ENCODE peak calls at places on chromosomes 16 and 17, in ten cellular contexts. U is Caco-2; D is stomach; T is RCC 7860; K is OCI-LY7; A is GM12891; J is smooth muscle cell of the brain vasculature; B is colonic mucosa; M is tibial nerve; W is activated T-cell treated with anti-CD3 and anti-CD28 coated beads, Interleukin-2, amount 50 U/mL, for 72 hours. E is an unnamed sample.

GRCh38 chr16:24255446-24256352 is at the start of gene CACNG3:
- DNase-seq in U (peak; percentile 45), J (no peak), B (peak; percentile 31), W (peak; percentile 75), T (no peak), M (no peak), D (no peak), K (peak; percentile 37), A (peak; percentile 61), E (peak; percentile 30)

GRCh38 chr16:266258-267164 is 9.2 kb downstream of the RGS11 start:
- DNase-seq in T (no peak), B (no peak), M (no peak), J (no peak), D (no peak), A (no peak), K (no peak), W (no peak), U (no peak), E (no peak)

GRCh38 chr17:64491034-64491860 is 5.6 kb downstream of the POLG2 start:
- DNase-seq in K (peak; percentile 52), D (no peak), J (no peak), M (no peak), B (peak; percentile 53), T (no peak), W (peak; percentile 62), U (no peak), A (no peak), E (peak; percentile 45)

GRCh38 chr16:23171234-23171948 is 11.2 kb upstream of the SCNN1G start:
- DNase-seq in J (no peak), W (no peak), A (no peak), K (no peak), M (no peak), T (peak; percentile 21), B (no peak), D (no peak), U (no peak), E (no peak)

GRCh38 chr16:70496513-70496912 is 26.8 kb downstream of the COG4 start:
- DNase-seq in M (no peak), T (no peak), U (no peak), A (no peak), J (no peak), K (no peak), D (no peak), W (peak; percentile 35), B (no peak), E (no peak)

GRCh38 chr16:27746076-27746855 is 196.3 kb downstream of the KATNIP start:
- DNase-seq in W (no peak), U (no peak), K (no peak), T (no peak), B (no peak), A (no peak), D (no peak), J (no peak), M (no peak), E (no peak)

GRCh38 chr17:65418622-65419021 is 142.8 kb downstream of the AXIN2 start:
- DNase-seq in J (no peak), D (no peak), A (no peak), U (no peak), K (no peak), M (no peak), B (peak; percentile 39), T (no peak), W (no peak), E (peak; percentile 17)

GRCh38 chr16:64920211-64920610 is 201.7 kb downstream of the CDH11 start:
- DNase-seq in M (no peak), D (no peak), W (no peak), A (no peak), B (no peak), U (no peak), J (no peak), K (no peak), T (no peak), E (no peak)

GRCh38 chr17:41985919-41986318 is 19.3 kb downstream of the CNP start:
- DNase-seq in A (no peak), M (no peak), T (no peak), B (no peak), K (no peak), J (no peak), W (no peak), U (no peak), D (no peak), E (no peak)

GRCh38 chr16:67137605-67138004 is 13.2 kb downstream of the B3GNT9 start:
- DNase-seq in J (no peak), T (peak; percentile 64), W (no peak), B (no peak), M (no peak), K (no peak), D (no peak), U (no peak), A (no peak), E (no peak)

GRCh38 chr16:4327782-4328579 is 12.1 kb downstream of the GLIS2 start:
- DNase-seq in M (peak; percentile 62), B (peak; percentile 73), A (peak; percentile 82), K (peak; percentile 69), T (no peak), U (no peak), J (no peak), W (peak; percentile 64), D (peak; percentile 83), E (peak; percentile 59)

GRCh38 chr16:56320081-56320480 is 105.3 kb downstream of the AMFR start:
- DNase-seq in U (no peak), K (no peak), B (no peak), A (no peak), M (no peak), J (no peak), D (no peak), W (no peak), T (no peak), E (no peak)

GRCh38 chr17:58576679-58577367 is 62.4 kb upstream of the MTMR4 start:
- DNase-seq in D (no peak), J (no peak), T (no peak), W (no peak), M (no peak), K (no peak), A (no peak), U (no peak), B (no peak), E (no peak)

GRCh38 chr17:76155988-76156661 is 15.1 kb upstream of the FOXJ1 start:
- DNase-seq in K (no peak), M (no peak), T (no peak), D (no peak), U (no peak), J (no peak), B (no peak), A (no peak), W (no peak), E (no peak)

GRCh38 chr17:18109935-18110334 is 1.4 kb downstream of the MYO15A start:
- DNase-seq in A (no peak), U (no peak), D (no peak), K (no peak), M (no peak), J (no peak), B (no peak), T (no peak), W (no peak), E (no peak)

GRCh38 chr16:84117482-84117843 is 721 bp upstream of the MBTPS1 start:
- DNase-seq in J (no peak), B (no peak), W (no peak), K (peak; percentile 64), U (no peak), T (no peak), M (no peak), D (no peak), A (peak; percentile 43), E (peak; percentile 45)

GRCh38 chr16:75591001-75591852 is 25.0 kb downstream of the GABARAPL2 start:
- DNase-seq in J (no peak), A (no peak), M (peak; percentile 28), U (no peak), K (no peak), B (peak; percentile 22), W (no peak), D (no peak), T (no peak), E (no peak)